ENCODE peak calls at places on chromosomes 13 and 19, in nine cellular contexts. M is EH, W is lung, P is ecto neural progenitor cell, L is COLO829, X is breast epithelium, G is GM23248, N is AG04450, K is H54. Y is an unnamed sample.

GRCh38 chr13:113052971-113053370 is 52.6 kb upstream of the F7 start:
- DNase-seq in M (no peak), W (no peak), P (no peak), L (no peak), X (no peak), G (no peak), N (no peak), K (no peak), Y (no peak)

GRCh38 chr19:39843919-39844793 is 2.0 kb downstream of the FBL start:
- DNase-seq in M (peak), W (no peak), P (no peak), L (peak), X (no peak), G (peak), N (peak), K (no peak), Y (peak)

GRCh38 chr13:21478881-21479808 is 20.0 kb upstream of the ZDHHC20 start:
- DNase-seq in M (peak), W (peak), P (no peak), L (peak), X (no peak), G (peak), N (peak), K (no peak), Y (peak)

GRCh38 chr13:79533781-79534400 is 52.9 kb downstream of the NDFIP2 start:
- DNase-seq in M (peak), W (no peak), P (no peak), L (no peak), X (no peak), G (peak), N (no peak), K (no peak), Y (peak)

GRCh38 chr19:32224371-32225244 is 120.8 kb upstream of the ZNF507 start:
- DNase-seq in M (peak), W (peak), P (peak), L (peak), X (no peak), G (peak), N (no peak), K (peak), Y (peak)

GRCh38 chr19:12346896-12347295 is 13.5 kb upstream of the ZNF563 start:
- DNase-seq in M (no peak), W (no peak), P (no peak), L (no peak), X (no peak), G (no peak), N (no peak), K (no peak), Y (no peak)

GRCh38 chr13:78753457-78753856 is 94.5 kb upstream of the OBI1 start:
- DNase-seq in M (no peak), W (no peak), P (no peak), L (no peak), X (no peak), G (no peak), N (no peak), K (no peak), Y (no peak)

GRCh38 chr19:10491472-10492047 is 11.6 kb downstream of the KEAP1 start:
- DNase-seq in M (no peak), W (no peak), P (no peak), L (no peak), X (no peak), G (no peak), N (no peak), K (no peak), Y (no peak)

GRCh38 chr13:41196011-41196410 is 1.6 kb upstream of the KBTBD7 start:
- DNase-seq in M (no peak), W (no peak), P (no peak), L (no peak), X (no peak), G (no peak), N (no peak), K (no peak), Y (no peak)

GRCh38 chr13:29936051-29936813 is 85.8 kb upstream of the UBL3 start:
- DNase-seq in M (no peak), W (no peak), P (no peak), L (no peak), X (no peak), G (no peak), N (no peak), K (no peak), Y (no peak)

GRCh38 chr13:43005460-43006236 is 13.6 kb upstream of the EPSTI1 start:
- DNase-seq in M (peak), W (no peak), P (no peak), L (no peak), X (no peak), G (peak), N (no peak), K (no peak), Y (peak)

GRCh38 chr19:16398530-16399241 is 73.1 kb downstream of the EPS15L1 start:
- DNase-seq in M (no peak), W (no peak), P (no peak), L (no peak), X (no peak), G (peak), N (no peak), K (no peak), Y (no peak)

GRCh38 chr19:4362038-4362828 is 18.9 kb downstream of the MPND start:
- DNase-seq in M (no peak), W (no peak), P (no peak), L (no peak), X (no peak), G (no peak), N (no peak), K (no peak), Y (no peak)

GRCh38 chr19:11451942-11452813 is 16.7 kb downstream of the PRKCSH start:
- DNase-seq in M (no peak), W (no peak), P (no peak), L (peak), X (no peak), G (no peak), N (no peak), K (no peak), Y (no peak)

GRCh38 chr13:89514534-89515312 is 1832.8 kb upstream of the MIR17HG start:
- DNase-seq in M (no peak), W (no peak), P (no peak), L (no peak), X (no peak), G (peak), N (peak), K (peak), Y (no peak)

GRCh38 chr13:20000062-20000552 is 41.6 kb downstream of the ZMYM2 start:
- DNase-seq in M (no peak), W (no peak), P (no peak), L (no peak), X (no peak), G (no peak), N (no peak), K (no peak), Y (no peak)

Y was measured in adipocyte.